ENCODE peak calls at places on chromosomes 1 and 21, in four cellular contexts. W, F, S and G are unnamed samples. For H3K9me3, the result is how much of the 10 kb centered on the place peaks cover.

GRCh38 chr1:246583448-246584185 is 17.4 kb downstream of the CNST start:
- DNase-seq in W (peak), F (no peak), S (peak), G (no peak)

GRCh38 chr1:184614667-184615066 is 140.0 kb downstream of the EDEM3 start:
- DNase-seq in W (no peak), F (no peak), S (no peak), G (no peak)

GRCh38 chr1:4267381-4268261 is 367.5 kb upstream of the C1orf174 start:
- DNase-seq in W (peak), F (no peak), S (no peak), G (no peak)

GRCh38 chr1:243705585-243705984 is 144.5 kb downstream of the AKT3 start:
- DNase-seq in W (no peak), F (no peak), S (no peak), G (no peak)

GRCh38 chr1:113792986-113793385 is 19.3 kb downstream of the RSBN1 start:
- DNase-seq in W (no peak), F (no peak), S (no peak), G (no peak)

GRCh38 chr1:6011161-6011945 is 19.1 kb upstream of the NPHP4 start:
- DNase-seq in W (no peak), F (no peak), S (no peak), G (no peak)

GRCh38 chr1:153617677-153618076 is 1.6 kb upstream of the S100A14 start:
- DNase-seq in W (peak), F (peak), S (peak), G (peak)

GRCh38 chr1:159947942-159948341 is 2.5 kb upstream of the IGSF9 start:
- DNase-seq in W (no peak), F (no peak), S (no peak), G (no peak)

GRCh38 chr1:112894561-112895011 is 61.4 kb downstream of the SLC16A1 start:
- DNase-seq in W (no peak), F (no peak), S (no peak), G (no peak)

GRCh38 chr1:101253976-101254660 is 17.3 kb downstream of the S1PR1 start:
- DNase-seq in W (peak), F (no peak), S (no peak), G (no peak)

GRCh38 chr1:54371038-54371935 is 34.9 kb downstream of the SSBP3 start:
- DNase-seq in W (no peak), F (no peak), S (peak), G (no peak)

DNA sequence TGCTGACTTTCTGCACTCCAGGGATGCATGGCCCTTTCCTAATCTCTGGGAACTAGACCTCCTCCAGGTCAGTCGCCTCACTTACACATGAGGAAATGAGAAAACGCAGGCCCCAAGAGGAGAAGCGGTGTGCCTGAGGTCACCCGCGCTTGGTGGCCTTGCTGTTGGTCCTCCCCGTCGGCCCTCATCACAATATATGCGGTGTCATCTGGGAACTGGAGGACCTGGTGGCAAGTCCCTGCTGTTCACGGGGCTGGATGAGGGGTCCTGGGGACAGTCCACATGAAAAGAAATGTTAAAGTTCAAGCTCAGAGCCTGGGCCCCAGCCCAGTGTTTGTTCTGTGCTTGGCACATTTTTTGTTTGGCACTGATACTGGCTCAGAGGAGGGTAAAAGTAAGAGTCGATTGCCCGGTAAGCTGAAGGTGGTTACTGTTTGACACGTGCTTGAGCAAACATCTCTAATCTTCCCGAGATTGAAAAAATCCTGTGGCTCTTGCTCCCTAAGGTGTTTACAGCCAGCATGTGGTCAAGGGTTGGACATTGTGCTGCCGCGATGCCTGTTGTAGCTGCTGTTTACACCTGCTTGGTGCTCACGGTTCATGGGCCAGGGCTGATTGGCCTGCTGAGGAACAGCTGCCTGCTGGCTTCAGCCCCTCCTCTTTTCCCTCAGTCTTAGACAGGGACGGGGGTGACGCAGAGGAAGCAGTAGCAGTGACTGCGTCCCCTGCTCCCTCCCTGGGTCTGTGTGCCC is 5.2 kb downstream of the COQ8A start:
- DNase-seq in W (peak), F (no peak), S (peak), G (no peak)
- H3K27ac ChIP-seq in W (peak), F (no peak), S (peak), G (no peak)

DNA sequence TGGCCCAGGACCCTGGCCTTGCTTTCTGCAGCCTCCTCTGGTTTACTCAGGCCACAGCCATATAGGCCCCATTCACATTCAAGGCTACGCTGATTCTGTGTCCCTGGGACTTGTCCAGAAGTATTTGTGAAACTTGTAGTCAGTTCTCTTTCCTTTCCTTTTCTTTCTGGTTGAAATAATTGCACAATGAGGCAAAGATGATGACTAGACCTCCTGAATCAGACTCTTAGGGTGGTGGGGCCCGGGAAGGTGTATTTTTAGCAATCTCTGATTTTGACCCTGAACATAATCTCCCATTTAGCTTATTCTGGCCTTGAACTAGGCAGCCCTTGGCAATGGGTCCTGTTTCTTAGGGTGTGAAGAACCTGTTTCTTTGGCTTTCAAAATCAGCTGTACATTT is 39.9 kb downstream of the STUM start:
- DNase-seq in W (no peak), F (no peak), S (no peak), G (no peak)
- H3K9me3 ChIP-seq in W (under half), F (under half), S (under half), G (under half)

DNA sequence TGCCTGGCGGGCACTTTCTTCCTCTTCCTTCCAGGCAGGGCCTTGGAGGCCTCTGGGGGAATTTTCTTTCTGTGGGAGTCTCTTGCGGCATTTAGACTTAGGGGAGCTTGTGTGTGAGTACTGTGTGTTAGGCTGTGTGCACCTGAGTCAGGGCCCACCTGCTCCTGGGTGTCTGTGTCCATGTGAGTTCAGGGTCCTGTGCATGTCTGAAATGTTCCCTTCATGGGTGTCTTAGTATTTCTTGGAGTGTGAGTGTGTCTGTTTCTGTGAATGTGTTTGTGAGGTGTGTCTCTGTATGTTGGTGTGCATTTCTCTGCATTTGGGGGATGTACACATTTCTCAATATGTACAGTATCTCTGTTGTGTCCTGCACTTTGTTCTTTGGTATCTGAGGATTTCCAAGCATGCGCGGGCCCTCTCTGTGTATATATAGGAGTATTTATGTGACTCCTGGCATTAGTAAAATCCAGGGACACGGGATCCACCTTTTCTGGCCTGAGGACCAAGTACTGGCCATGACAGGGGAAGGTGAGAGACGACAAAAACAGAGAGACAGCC is 2.4 kb downstream of the TFAP2E start:
- DNase-seq in W (no peak), F (no peak), S (no peak), G (no peak)
- H3K27ac ChIP-seq in W (no peak), F (no peak), S (no peak), G (no peak)

GRCh38 chr1:193606035-193606434 is 419.6 kb upstream of the B3GALT2 start:
- DNase-seq in W (no peak), F (no peak), S (no peak), G (no peak)
- H3K9me3 ChIP-seq in W (under half), F (under half), S (under half), G (under half)

GRCh38 chr1:232474821-232475220 is 155.1 kb downstream of the SIPA1L2 start:
- DNase-seq in W (no peak), F (no peak), S (no peak), G (no peak)

GRCh38 chr1:232473900-232474299 is 156.0 kb downstream of the SIPA1L2 start:
- DNase-seq in W (no peak), F (no peak), S (no peak), G (no peak)

GRCh38 chr1:232472485-232473041 is 157.4 kb downstream of the SIPA1L2 start:
- DNase-seq in W (no peak), F (no peak), S (no peak), G (no peak)

GRCh38 chr1:232471250-232471649 is 158.7 kb downstream of the SIPA1L2 start:
- DNase-seq in W (no peak), F (no peak), S (no peak), G (no peak)

DNA sequence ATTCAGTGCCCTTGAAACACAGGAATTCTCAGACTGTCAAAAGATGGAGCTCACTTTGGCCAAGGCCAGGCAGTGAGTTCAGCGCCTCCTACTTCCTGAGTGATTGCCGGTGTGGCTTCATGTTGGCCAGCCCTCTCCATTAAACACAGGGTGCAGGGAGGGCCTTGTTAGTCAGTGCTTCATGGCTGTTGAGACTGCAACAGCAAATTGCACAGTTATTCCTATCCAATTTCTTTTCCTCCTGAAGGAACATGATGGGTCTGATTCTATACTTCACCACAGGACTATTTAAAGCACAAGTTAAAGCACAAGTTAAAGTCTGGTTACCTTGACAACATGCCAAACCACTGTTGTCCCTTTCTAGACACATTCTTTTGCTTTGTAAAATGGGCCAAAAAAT is 156.6 kb downstream of the SIPA1L2 start:
- DNase-seq in W (no peak), F (no peak), S (no peak), G (no peak)
- H3K27ac ChIP-seq in W (peak), F (no peak), S (no peak), G (no peak)

DNA sequence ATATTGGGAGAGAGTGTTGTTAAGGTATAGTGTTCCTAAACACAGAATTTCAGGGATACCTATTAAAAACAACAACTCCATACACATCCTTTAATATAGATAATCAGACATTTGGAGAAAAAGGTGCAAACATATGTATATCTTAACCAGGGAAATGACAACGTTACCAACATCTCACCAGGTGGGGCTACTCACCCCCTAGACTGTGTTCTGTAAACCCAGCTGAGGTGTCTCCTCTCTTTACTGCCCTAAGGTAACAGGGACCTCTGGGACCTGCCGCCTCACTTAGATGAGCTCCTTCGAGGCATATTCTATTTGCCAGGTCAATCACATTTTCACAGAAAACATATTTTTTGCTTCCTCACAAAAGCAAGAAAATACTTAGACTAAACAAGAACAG is 13.4 kb downstream of the RRAGC start:
- DNase-seq in W (no peak), F (no peak), S (no peak), G (no peak)
- H3K9me3 ChIP-seq in W (under half), F (under half), S (under half), G (under half)

GRCh38 chr21:17463441-17463840 is 49.4 kb upstream of the CXADR start:
- DNase-seq in W (peak), F (no peak), S (no peak), G (peak)
- H3K27ac ChIP-seq in W (peak), F (no peak), S (peak), G (no peak)

GRCh38 chr21:9756677-9757076 is 764.7 kb upstream of the TPTE start:
- DNase-seq in W (no peak), F (no peak), S (no peak), G (no peak)

GRCh38 chr21:9760398-9761074 is 760.8 kb upstream of the TPTE start:
- DNase-seq in W (no peak), F (no peak), S (no peak), G (no peak)

GRCh38 chr21:9758888-9759287 is 762.5 kb upstream of the TPTE start:
- DNase-seq in W (no peak), F (no peak), S (no peak), G (no peak)

GRCh38 chr21:9759972-9760371 is 761.4 kb upstream of the TPTE start:
- DNase-seq in W (no peak), F (no peak), S (no peak), G (no peak)

DNA sequence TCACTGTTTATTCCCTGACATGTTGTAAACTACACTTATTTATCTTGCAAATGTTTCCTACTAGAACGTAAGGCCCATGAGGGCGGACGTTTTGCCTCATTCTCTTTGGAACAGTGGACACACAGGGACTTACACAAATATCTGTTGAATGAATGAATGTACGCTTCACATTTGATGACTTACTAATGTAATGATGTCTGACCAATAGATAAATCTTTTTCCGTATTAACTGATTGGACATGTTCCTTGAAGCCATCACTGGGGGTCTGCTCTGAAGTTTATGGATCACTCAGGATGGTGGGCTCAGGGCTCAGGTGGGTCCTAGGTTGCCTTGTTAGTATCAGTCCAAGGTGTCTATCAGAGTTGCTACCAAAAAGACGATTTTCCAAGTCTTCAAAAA is 763.2 kb upstream of the TPTE start:
- DNase-seq in W (no peak), F (no peak), S (no peak), G (no peak)
- H3K9me3 ChIP-seq in W (under half), F (under half), S (under half), G (under half)

GRCh38 chr1:1558591-1558990 is 16.1 kb downstream of the SSU72 start:
- DNase-seq in W (no peak), F (no peak), S (no peak), G (no peak)
- H3K27ac ChIP-seq in W (no peak), F (no peak), S (no peak), G (no peak)